ENCODE peak calls at places on chromosomes 6 and 20, in eight cellular contexts. J is astrocyte of the cerebellum; P is activated naive CD4-positive, alpha-beta T cell treated with anti-CD3 and anti-CD28 coated beads for 36 hours; G is HuH-7; A is kidney tubule cell; E is mammary epithelial cell; D is naive thymus-derived CD8-positive, alpha-beta T cell; K is M059J. X is an unnamed sample.

GRCh38 chr20:51972031-51972430 is 169.7 kb upstream of the SALL4 start:
- DNase-seq in J (no peak), P (no peak), G (no peak), A (no peak), E (no peak), D (no peak), K (no peak), X (no peak)

GRCh38 chr6:56555438-56555872 is 87.2 kb downstream of the DST start:
- DNase-seq in J (no peak), P (no peak), G (no peak), A (no peak), E (no peak), D (no peak), K (peak; percentile 22), X (no peak)

GRCh38 chr20:9241232-9241692 is 172.4 kb downstream of the PLCB4 start:
- DNase-seq in J (peak; percentile 97), P (no peak), G (no peak), A (peak; percentile 93), E (peak; percentile 55), D (no peak), K (peak; percentile 99), X (no peak)

GRCh38 chr6:34182751-34183531 is 37.1 kb upstream of the GRM4 start:
- DNase-seq in J (no peak), P (peak; percentile 83), G (no peak), A (no peak), E (no peak), D (no peak), K (peak; percentile 22), X (no peak)

GRCh38 chr20:10359621-10360040 is 74.4 kb downstream of the MKKS start:
- DNase-seq in J (no peak), P (no peak), G (no peak), A (no peak), E (no peak), D (no peak), K (peak; percentile 64), X (no peak)

GRCh38 chr6:170063431-170063830 is 227.4 kb downstream of the DLL1 start:
- DNase-seq in J (no peak), P (no peak), G (no peak), A (no peak), E (no peak), D (no peak), K (no peak), X (no peak)

GRCh38 chr20:46883847-46884246 is 10.8 kb upstream of the EYA2 start:
- DNase-seq in J (no peak), P (no peak), G (no peak), A (no peak), E (no peak), D (no peak), K (no peak), X (no peak)

GRCh38 chr6:40349566-40350192 is 237.5 kb downstream of the LRFN2 start:
- DNase-seq in J (no peak), P (no peak), G (no peak), A (no peak), E (no peak), D (no peak), K (peak; percentile 15), X (no peak)

GRCh38 chr6:378090-378957 is 13.2 kb upstream of the IRF4 start:
- DNase-seq in J (no peak), P (no peak), G (no peak), A (no peak), E (no peak), D (no peak), K (no peak), X (no peak)

GRCh38 chr6:163395122-163395521 is 19.4 kb upstream of the QKI start:
- DNase-seq in J (no peak), P (no peak), G (no peak), A (no peak), E (no peak), D (no peak), K (no peak), X (no peak)

GRCh38 chr20:1300083-1300840 is 28.7 kb downstream of the SDCBP2 start:
- DNase-seq in J (no peak), P (no peak), G (no peak), A (no peak), E (no peak), D (no peak), K (no peak), X (no peak)

GRCh38 chr6:107646176-107646575 is 156.3 kb downstream of the SOBP start:
- DNase-seq in J (no peak), P (no peak), G (no peak), A (no peak), E (no peak), D (no peak), K (no peak), X (no peak)

GRCh38 chr6:167079853-167080297 is 43.0 kb upstream of the CCR6 start:
- DNase-seq in J (no peak), P (peak; percentile 77), G (no peak), A (no peak), E (no peak), D (no peak), K (no peak), X (no peak)

GRCh38 chr6:151900897-151901485 is 93.5 kb downstream of the ESR1 start:
- DNase-seq in J (no peak), P (no peak), G (no peak), A (peak; percentile 9), E (no peak), D (no peak), K (peak; percentile 93), X (no peak)

GRCh38 chr6:150573041-150573681 is 26.5 kb upstream of the PLEKHG1 start:
- DNase-seq in J (no peak), P (no peak), G (peak; percentile 67), A (peak; percentile 16), E (no peak), D (no peak), K (no peak), X (no peak)

GRCh38 chr20:15146948-15147347 is 809.5 kb upstream of the FLRT3 start:
- DNase-seq in J (no peak), P (no peak), G (no peak), A (no peak), E (no peak), D (no peak), K (no peak), X (no peak)

GRCh38 chr6:126886106-126886505 is 232.4 kb upstream of the RSPO3 start:
- DNase-seq in J (peak; percentile 12), P (no peak), G (no peak), A (no peak), E (no peak), D (no peak), K (peak; percentile 4), X (no peak)

GRCh38 chr20:47502801-47503239 is 1.1 kb downstream of the NCOA3 start:
- DNase-seq in J (peak; percentile 11), P (peak; percentile 50), G (peak; percentile 36), A (peak; percentile 46), E (peak; percentile 50), D (no peak), K (peak; percentile 73), X (no peak)

GRCh38 chr6:46017726-46018125 is 2.1 kb upstream of the CLIC5 start:
- DNase-seq in J (no peak), P (no peak), G (no peak), A (no peak), E (no peak), D (no peak), K (no peak), X (no peak)

GRCh38 chr6:90611996-90612690 is 25.3 kb upstream of the MAP3K7 start:
- DNase-seq in J (no peak), P (no peak), G (no peak), A (no peak), E (no peak), D (no peak), K (no peak), X (no peak)

GRCh38 chr6:133964052-133964451 is 11.0 kb downstream of the TBPL1 start:
- DNase-seq in J (peak; percentile 49), P (no peak), G (no peak), A (peak; percentile 33), E (peak; percentile 58), D (no peak), K (peak; percentile 94), X (no peak)

GRCh38 chr6:163490826-163491577 is 76.5 kb downstream of the QKI start:
- DNase-seq in J (peak; percentile 74), P (peak; percentile 38), G (no peak), A (peak; percentile 38), E (peak; percentile 9), D (no peak), K (peak; percentile 40), X (no peak)

GRCh38 chr6:167237438-167237837 is 53.7 kb upstream of the UNC93A start:
- DNase-seq in J (no peak), P (no peak), G (no peak), A (no peak), E (no peak), D (no peak), K (no peak), X (no peak)

GRCh38 chr6:106178900-106179299 is 92.8 kb downstream of the PRDM1 start:
- DNase-seq in J (no peak), P (no peak), G (no peak), A (no peak), E (no peak), D (no peak), K (no peak), X (no peak)

GRCh38 chr6:288861-289260 is 3.4 kb upstream of the DUSP22 start:
- DNase-seq in J (no peak), P (no peak), G (no peak), A (no peak), E (no peak), D (no peak), K (no peak), X (no peak)

GRCh38 chr20:17622086-17622850 is 52.4 kb downstream of the DSTN start:
- DNase-seq in J (no peak), P (no peak), G (no peak), A (no peak), E (no peak), D (no peak), K (no peak), X (no peak)

GRCh38 chr6:154887051-154887450 is 108.1 kb upstream of the TIAM2 start:
- DNase-seq in J (no peak), P (no peak), G (no peak), A (no peak), E (peak; percentile 48), D (no peak), K (no peak), X (no peak)

GRCh38 chr6:128511518-128511917 is 8.9 kb downstream of the PTPRK start:
- DNase-seq in J (no peak), P (no peak), G (no peak), A (peak; percentile 95), E (peak; percentile 94), D (no peak), K (peak; percentile 71), X (no peak)

GRCh38 chr6:137024172-137024990 is 20.4 kb downstream of the IL20RA start:
- DNase-seq in J (no peak), P (no peak), G (no peak), A (peak; percentile 17), E (peak; percentile 33), D (no peak), K (no peak), X (no peak)

X was measured in anterior cingulate cortex.